ENCODE peak calls at places on chromosome 12, in four cellular contexts. One of them, this sample, is unnamed. For H3K27me3, the result is how much of the 10 kb centered on the place peaks cover.

GRCh38 chr12:32499048-32499447 is 99.7 kb downstream of the FGD4 start:
- DNase-seq in ovary: no peak
- DNase-seq in GM12878: no peak
- DNase-seq in CD8-positive, alpha-beta T cell: no peak
- DNase-seq in this sample: no peak

GRCh38 chr12:51829641-51830040 is 18.9 kb downstream of the FIGNL2 start:
- DNase-seq in GM12878: no peak
- DNase-seq in CD8-positive, alpha-beta T cell: no peak
- DNase-seq in ovary: no peak
- DNase-seq in this sample: no peak

GRCh38 chr12:76636141-76636692 is 76.6 kb upstream of the OSBPL8 start:
- DNase-seq in GM12878: no peak
- DNase-seq in CD8-positive, alpha-beta T cell: no peak
- DNase-seq in ovary: no peak
- DNase-seq in this sample: peak

GRCh38 chr12:122687091-122687490 is 16.1 kb downstream of the HCAR2 start:
- DNase-seq in CD8-positive, alpha-beta T cell: no peak
- DNase-seq in ovary: no peak
- DNase-seq in GM12878: no peak
- DNase-seq in this sample: no peak

GRCh38 chr12:49046129-49046895 is 14.3 kb downstream of the KMT2D start:
- DNase-seq in GM12878: no peak
- DNase-seq in CD8-positive, alpha-beta T cell: no peak
- DNase-seq in ovary: no peak
- DNase-seq in this sample: no peak

GRCh38 chr12:6280053-6280469 is 30.4 kb upstream of the PLEKHG6 start:
- DNase-seq in GM12878: no peak
- DNase-seq in ovary: peak
- DNase-seq in CD8-positive, alpha-beta T cell: no peak
- DNase-seq in this sample: peak

GRCh38 chr12:57727758-57728395 is 10.7 kb downstream of the AGAP2 start:
- DNase-seq in GM12878: no peak
- DNase-seq in CD8-positive, alpha-beta T cell: no peak
- DNase-seq in ovary: no peak
- DNase-seq in this sample: no peak

GRCh38 chr12:34402899-34403705 is 380.8 kb downstream of the ALG10 start:
- DNase-seq in GM12878: no peak
- DNase-seq in ovary: peak
- DNase-seq in CD8-positive, alpha-beta T cell: no peak
- DNase-seq in this sample: no peak

GRCh38 chr12:45205165-45205825 is 10.6 kb upstream of the ANO6 start:
- DNase-seq in ovary: no peak
- DNase-seq in GM12878: peak
- DNase-seq in CD8-positive, alpha-beta T cell: no peak
- DNase-seq in this sample: no peak

GRCh38 chr12:7439579-7440505 is 4.1 kb downstream of the CD163L1 start:
- DNase-seq in CD8-positive, alpha-beta T cell: no peak
- DNase-seq in ovary: no peak
- DNase-seq in GM12878: no peak
- DNase-seq in this sample: no peak

GRCh38 chr12:71704920-71705319 is 19.0 kb downstream of the TMEM19 start:
- DNase-seq in GM12878: no peak
- DNase-seq in CD8-positive, alpha-beta T cell: no peak
- DNase-seq in ovary: no peak
- DNase-seq in this sample: no peak

GRCh38 chr12:49693931-49694439 is 13.2 kb downstream of the FMNL3 start:
- DNase-seq in ovary: no peak
- DNase-seq in GM12878: no peak
- DNase-seq in CD8-positive, alpha-beta T cell: no peak
- DNase-seq in this sample: no peak

GRCh38 chr12:50589650-50590435 is 85.1 kb downstream of the DIP2B start:
- DNase-seq in CD8-positive, alpha-beta T cell: no peak
- DNase-seq in GM12878: no peak
- DNase-seq in ovary: no peak
- DNase-seq in this sample: no peak

GRCh38 chr12:122870867-122871664 is 24.9 kb downstream of the VPS37B start:
- DNase-seq in CD8-positive, alpha-beta T cell: no peak
- DNase-seq in GM12878: no peak
- DNase-seq in ovary: no peak
- DNase-seq in this sample: no peak

GRCh38 chr12:79988368-79988767 is 53.5 kb upstream of the PPP1R12A start:
- DNase-seq in ovary: no peak
- DNase-seq in GM12878: no peak
- DNase-seq in CD8-positive, alpha-beta T cell: no peak
- DNase-seq in this sample: no peak

GRCh38 chr12:81136519-81136918 is 58.6 kb downstream of the ACSS3 start:
- DNase-seq in ovary: no peak
- DNase-seq in GM12878: no peak
- DNase-seq in CD8-positive, alpha-beta T cell: no peak
- DNase-seq in this sample: no peak

GRCh38 chr12:12008931-12009611 is 61.7 kb upstream of the BCL2L14 start:
- DNase-seq in CD8-positive, alpha-beta T cell: no peak
- DNase-seq in GM12878: peak
- DNase-seq in ovary: no peak
- DNase-seq in this sample: peak

GRCh38 chr12:46664771-46665287 is 161.0 kb downstream of the SLC38A4 start:
- DNase-seq in CD8-positive, alpha-beta T cell: no peak
- DNase-seq in ovary: no peak
- DNase-seq in GM12878: peak
- DNase-seq in this sample: peak

GRCh38 chr12:47267571-47267970 is 187.8 kb upstream of the AMIGO2 start:
- DNase-seq in ovary: no peak
- DNase-seq in GM12878: no peak
- DNase-seq in CD8-positive, alpha-beta T cell: no peak
- DNase-seq in this sample: no peak

GRCh38 chr12:92139634-92140555 is 5.8 kb downstream of the BTG1 start:
- DNase-seq in CD8-positive, alpha-beta T cell: no peak
- DNase-seq in GM12878: no peak
- DNase-seq in ovary: no peak
- DNase-seq in this sample: no peak

GRCh38 chr12:152440-152839 is 61.5 kb downstream of the SLC6A12 start:
- DNase-seq in ovary: no peak
- DNase-seq in GM12878: no peak
- DNase-seq in CD8-positive, alpha-beta T cell: no peak
- DNase-seq in this sample: no peak

GRCh38 chr12:81668475-81668874 is 90.7 kb downstream of the PPFIA2 start:
- DNase-seq in CD8-positive, alpha-beta T cell: no peak
- DNase-seq in ovary: no peak
- DNase-seq in GM12878: no peak
- DNase-seq in this sample: peak

GRCh38 chr12:89893972-89894706 is 185.5 kb upstream of the ATP2B1 start:
- DNase-seq in CD8-positive, alpha-beta T cell: no peak
- DNase-seq in GM12878: no peak
- DNase-seq in ovary: no peak
- DNase-seq in this sample: no peak

GRCh38 chr12:123094349-123095073 is 56.4 kb downstream of the PITPNM2 start:
- DNase-seq in CD8-positive, alpha-beta T cell: no peak
- DNase-seq in ovary: peak
- DNase-seq in GM12878: no peak
- DNase-seq in this sample: peak

GRCh38 chr12:121038861-121039654 is at the start of gene OASL:
- DNase-seq in ovary: no peak
- DNase-seq in CD8-positive, alpha-beta T cell: peak
- DNase-seq in GM12878: peak
- DNase-seq in this sample: no peak

GRCh38 chr12:31828057-31828456 is 99.2 kb upstream of the AMN1 start:
- DNase-seq in GM12878: no peak
- DNase-seq in CD8-positive, alpha-beta T cell: no peak
- DNase-seq in ovary: no peak
- DNase-seq in this sample: no peak

GRCh38 chr12:110355080-110355479 is 48.4 kb downstream of the ANAPC7 start:
- DNase-seq in CD8-positive, alpha-beta T cell: no peak
- DNase-seq in GM12878: no peak
- DNase-seq in ovary: no peak
- DNase-seq in this sample: no peak

GRCh38 chr12:67482751-67483661 is 165.5 kb upstream of the DYRK2 start:
- DNase-seq in CD8-positive, alpha-beta T cell: peak
- DNase-seq in GM12878: peak
- DNase-seq in ovary: no peak
- DNase-seq in this sample: peak

GRCh38 chr12:87660987-87661769 is 368.0 kb downstream of the C12orf50 start:
- DNase-seq in GM12878: no peak
- DNase-seq in ovary: no peak
- DNase-seq in CD8-positive, alpha-beta T cell: no peak
- DNase-seq in this sample: no peak

GRCh38 chr12:57164966-57165365 is 17.5 kb upstream of the LRP1-AS start:
- DNase-seq in ovary: no peak
- DNase-seq in GM12878: no peak
- DNase-seq in CD8-positive, alpha-beta T cell: no peak
- DNase-seq in this sample: no peak

GRCh38 chr12:6958609-6959375 is 7.6 kb downstream of the PTPN6 start:
- DNase-seq in CD8-positive, alpha-beta T cell: peak
- DNase-seq in ovary: peak
- DNase-seq in GM12878: no peak
- DNase-seq in this sample: no peak

GRCh38 chr12:63845726-63846125 is 1.2 kb downstream of the SRGAP1 start:
- DNase-seq in ovary: no peak
- DNase-seq in GM12878: no peak
- DNase-seq in CD8-positive, alpha-beta T cell: no peak
- DNase-seq in this sample: no peak
- H3K4me3 ChIP-seq in ovary: peak
- H3K4me3 ChIP-seq in GM12878: no peak
- H3K4me3 ChIP-seq in CD8-positive, alpha-beta T cell: no peak
- H3K4me3 ChIP-seq in this sample: peak

DNA sequence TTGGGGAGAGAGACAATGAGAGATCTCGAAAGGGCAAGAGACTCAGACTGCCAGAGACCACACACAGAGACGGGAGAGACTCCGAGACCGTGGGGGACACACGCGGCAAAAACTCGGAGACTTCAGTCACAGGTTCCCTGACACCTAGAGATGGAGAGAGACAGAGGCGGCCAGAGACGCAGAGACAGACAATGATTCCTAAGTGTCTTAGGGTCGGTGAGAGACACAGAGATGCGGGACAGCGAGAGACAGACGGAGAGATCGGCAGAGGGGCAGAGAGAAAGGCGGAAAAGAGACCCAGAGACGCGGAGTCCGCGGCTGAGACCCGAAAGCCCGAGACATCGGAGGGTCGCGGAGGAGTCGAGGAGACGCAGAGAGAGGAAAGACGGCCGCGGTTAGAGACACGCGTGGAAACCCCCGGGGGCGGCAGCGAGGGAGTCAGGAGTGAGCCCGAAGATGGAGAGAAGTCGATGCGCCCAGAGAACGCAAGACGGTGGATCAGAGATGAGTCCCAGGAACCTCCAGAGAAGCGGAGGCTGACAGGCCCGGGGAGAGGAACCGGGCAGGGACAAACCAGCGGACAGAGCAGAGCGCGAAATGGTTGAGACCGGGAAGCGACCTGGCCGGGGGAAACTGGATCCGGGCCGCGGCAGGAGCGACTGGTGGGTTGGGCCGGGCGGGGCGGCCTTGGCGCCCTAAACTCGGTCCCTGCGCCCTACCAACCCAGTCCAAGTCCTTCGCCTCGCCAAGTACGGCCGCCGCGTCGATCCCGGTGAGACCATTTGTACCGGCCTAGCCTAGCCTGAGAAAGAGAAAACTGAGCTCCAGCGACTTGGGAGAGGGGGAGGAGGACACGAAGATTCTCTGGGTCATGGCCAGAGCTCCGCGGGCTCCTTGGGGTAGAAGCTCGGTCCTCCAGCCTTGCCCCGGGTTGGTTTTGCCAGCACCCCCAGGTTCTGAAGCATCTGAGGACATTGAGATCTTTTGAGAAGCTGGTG is 7.6 kb downstream of the LHX5 start:
- DNase-seq in ovary: no peak
- DNase-seq in GM12878: no peak
- DNase-seq in CD8-positive, alpha-beta T cell: no peak
- DNase-seq in this sample: no peak
- H3K27me3 ChIP-seq in ovary: under half
- H3K27me3 ChIP-seq in GM12878: under half
- H3K27me3 ChIP-seq in CD8-positive, alpha-beta T cell: under half
- H3K27me3 ChIP-seq in this sample: half or more

DNA sequence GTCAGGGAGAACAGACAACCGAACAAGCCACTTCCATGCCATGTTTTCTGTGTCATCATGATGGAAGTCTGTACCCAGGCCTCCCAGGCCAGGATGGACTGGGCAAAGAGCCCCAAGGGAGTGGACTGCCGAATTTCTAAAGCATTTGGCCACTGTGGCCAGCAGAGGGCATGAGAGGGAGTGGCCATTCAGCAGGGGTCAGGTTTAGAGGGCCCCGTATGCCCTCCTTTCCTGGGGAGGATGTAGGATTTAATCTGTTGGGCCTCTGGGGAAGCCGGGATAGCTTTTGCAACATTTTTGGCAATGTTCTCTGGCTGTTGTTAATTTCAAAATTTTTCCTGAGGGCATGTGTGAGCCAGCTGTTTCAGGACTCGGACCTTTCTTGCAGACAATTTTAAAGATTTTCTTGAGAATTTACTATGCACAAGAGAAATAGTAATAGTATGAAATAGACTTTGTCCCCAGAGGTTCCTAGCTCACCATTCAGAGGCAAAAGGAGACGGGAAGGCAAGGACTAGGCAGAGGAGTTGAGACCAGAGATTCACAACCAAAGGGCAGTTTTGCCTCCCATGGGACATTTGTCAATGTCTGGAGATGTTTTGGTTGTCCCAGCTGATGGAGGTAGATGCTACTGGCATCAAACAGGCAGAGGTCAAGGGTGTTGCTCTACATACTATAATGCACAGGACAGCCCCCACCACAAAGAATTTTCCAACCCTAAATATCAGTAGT is 18.0 kb downstream of the ACACB start:
- DNase-seq in ovary: peak
- DNase-seq in CD8-positive, alpha-beta T cell: no peak
- DNase-seq in GM12878: no peak
- DNase-seq in this sample: no peak
- TF ChIP-seq CTCF in ovary: no peak
- TF ChIP-seq CTCF in CD8-positive, alpha-beta T cell: no peak
- TF ChIP-seq CTCF in GM12878: peak
- TF ChIP-seq CTCF in this sample: peak

GRCh38 chr12:90961154-90961553 is 6.2 kb upstream of the CCER1 start:
- DNase-seq in GM12878: no peak
- DNase-seq in CD8-positive, alpha-beta T cell: no peak
- DNase-seq in ovary: no peak
- DNase-seq in this sample: no peak

GRCh38 chr12:90958995-90959394 is 4.0 kb upstream of the CCER1 start:
- DNase-seq in CD8-positive, alpha-beta T cell: no peak
- DNase-seq in GM12878: no peak
- DNase-seq in ovary: no peak
- DNase-seq in this sample: no peak

GRCh38 chr12:90954921-90955320 is at the start of gene CCER1:
- DNase-seq in GM12878: no peak
- DNase-seq in ovary: no peak
- DNase-seq in CD8-positive, alpha-beta T cell: no peak
- DNase-seq in this sample: no peak

GRCh38 chr12:90963946-90964345 is 9.0 kb upstream of the CCER1 start:
- DNase-seq in CD8-positive, alpha-beta T cell: no peak
- DNase-seq in ovary: no peak
- DNase-seq in GM12878: no peak
- DNase-seq in this sample: no peak

GRCh38 chr12:90959538-90960139 is 4.7 kb upstream of the CCER1 start:
- DNase-seq in CD8-positive, alpha-beta T cell: no peak
- DNase-seq in GM12878: no peak
- DNase-seq in ovary: no peak
- DNase-seq in this sample: no peak
- H3K4me3 ChIP-seq in CD8-positive, alpha-beta T cell: no peak
- H3K4me3 ChIP-seq in GM12878: no peak
- H3K4me3 ChIP-seq in ovary: no peak
- H3K4me3 ChIP-seq in this sample: no peak

This sample was measured in kidney epithelial cell.